ENCODE peak calls at places on chromosomes 3 and 15, in four cellular contexts. F, L, Z and G are unnamed samples.

GRCh38 chr3:11172136-11172670 is 17.9 kb downstream of the HRH1 start:
- DNase-seq in L (no peak), F (peak), Z (no peak), G (no peak)

GRCh38 chr15:69604050-69604378 is 151.4 kb downstream of the RPLP1 start:
- DNase-seq in Z (peak), L (no peak), F (no peak), G (no peak)

GRCh38 chr3:38984110-38984509 is 67.6 kb downstream of the SCN11A start:
- DNase-seq in F (no peak), Z (no peak), L (no peak), G (no peak)

GRCh38 chr15:33985287-33985686 is 17.0 kb downstream of the CHRM5 start:
- DNase-seq in L (no peak), F (no peak), Z (peak), G (peak)

GRCh38 chr3:148604270-148605085 is 93.2 kb upstream of the AGTR1 start:
- DNase-seq in F (no peak), Z (peak), L (no peak), G (peak)

GRCh38 chr15:85858586-85859375 is 64.1 kb upstream of the KLHL25 start:
- DNase-seq in L (peak), Z (peak), F (no peak), G (no peak)

GRCh38 chr3:192917508-192918274 is at the start of gene MB21D2:
- DNase-seq in F (peak), Z (peak), L (peak), G (peak)

GRCh38 chr15:82942691-82943090 is 9.8 kb downstream of the HOMER2 start:
- DNase-seq in F (no peak), Z (peak), L (no peak), G (peak)

GRCh38 chr15:68524753-68525584 is 53.8 kb upstream of the CORO2B start:
- DNase-seq in Z (no peak), F (no peak), L (no peak), G (peak)

GRCh38 chr15:31402511-31403056 is 75.9 kb downstream of the KLF13 start:
- DNase-seq in L (peak), Z (no peak), F (peak), G (peak)

GRCh38 chr3:139457066-139457465 is 19.2 kb downstream of the RBP2 start:
- DNase-seq in L (no peak), F (no peak), Z (no peak), G (no peak)

GRCh38 chr3:12932347-12932746 is 91.0 kb upstream of the RPL32 start:
- DNase-seq in F (no peak), L (peak), Z (no peak), G (no peak)

GRCh38 chr3:97232635-97233034 is 418.2 kb downstream of the EPHA6 start:
- DNase-seq in L (no peak), F (no peak), Z (no peak), G (no peak)

GRCh38 chr15:62307551-62307950 is 142.5 kb upstream of the C2CD4B start:
- DNase-seq in Z (no peak), L (no peak), F (no peak), G (peak)

GRCh38 chr3:171569571-171570132 is 109.4 kb upstream of the TNIK start:
- DNase-seq in L (no peak), F (no peak), Z (no peak), G (no peak)

DNA sequence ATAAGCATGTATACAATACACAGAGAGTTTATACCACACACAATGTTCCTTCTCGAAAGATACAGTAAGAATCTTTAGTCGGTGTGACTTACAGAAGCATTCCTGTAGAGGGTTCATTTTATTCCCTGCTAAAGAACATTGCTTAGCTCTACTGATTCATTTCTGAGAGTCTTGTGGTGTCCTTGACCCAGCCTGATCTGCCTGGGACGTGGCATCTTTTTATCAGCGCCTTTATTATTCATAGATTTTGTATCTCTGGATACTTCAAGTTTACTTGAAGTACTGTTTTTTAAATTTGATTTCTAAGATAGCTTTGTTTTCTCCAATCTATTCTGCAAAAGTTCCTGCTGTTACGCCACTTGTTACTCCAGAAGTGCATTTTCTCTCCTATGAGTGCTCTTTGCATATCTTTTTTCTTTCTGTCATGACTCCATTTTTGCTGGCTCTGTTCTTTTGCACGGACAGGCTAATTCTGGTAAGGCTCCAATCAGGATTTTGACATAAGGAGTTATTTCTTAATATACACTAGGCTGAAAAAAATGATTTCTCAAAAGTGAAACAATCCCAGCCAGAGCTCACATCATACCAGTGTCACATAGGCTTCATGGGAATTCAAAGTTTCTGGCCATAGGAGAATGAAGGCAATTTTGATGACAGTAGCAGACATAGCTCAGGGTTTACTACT is 114.5 kb upstream of the TNIK start:
- DNase-seq in F (no peak), Z (no peak), L (no peak), G (no peak)
- H3K4me3 ChIP-seq in F (no peak), Z (no peak), L (no peak), G (no peak)

GRCh38 chr3:8239718-8240698 is 261.6 kb upstream of the LMCD1 start:
- DNase-seq in L (no peak), Z (peak), F (no peak), G (peak)
- TF ChIP-seq CTCF in L (peak), Z (peak), F (no peak), G (peak)

DNA sequence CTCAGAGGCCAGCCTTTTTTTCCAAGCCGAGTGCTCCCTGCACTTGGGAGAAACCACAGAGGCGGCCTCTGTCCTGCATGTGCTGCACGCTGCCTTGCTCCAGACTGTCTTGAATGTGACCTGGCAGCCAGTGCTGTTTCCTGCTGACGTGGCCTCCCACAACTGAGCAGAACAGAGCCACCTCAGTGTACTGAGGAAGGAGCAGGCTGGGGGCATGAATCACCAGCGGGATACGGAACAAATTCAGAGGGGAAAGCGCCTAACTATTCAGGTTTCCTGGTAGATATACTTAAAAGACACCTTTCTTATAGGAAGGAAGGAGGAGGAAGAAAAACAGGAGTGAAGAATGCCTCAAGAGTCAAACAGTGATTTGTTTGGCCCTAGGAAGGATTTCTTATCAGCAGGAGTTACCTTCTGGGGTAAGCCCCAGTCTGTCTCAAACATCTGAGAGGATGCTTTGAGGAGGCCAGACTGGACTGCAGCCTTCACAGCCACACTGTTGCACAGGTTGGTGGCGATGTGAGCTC is 114.0 kb downstream of the FNDC3B start:
- DNase-seq in Z (no peak), L (peak), F (peak), G (peak)
- H3K4me3 ChIP-seq in Z (no peak), L (peak), F (no peak), G (no peak)

GRCh38 chr3:115853083-115853482 is 229.8 kb downstream of the GAP43 start:
- DNase-seq in Z (no peak), F (no peak), L (no peak), G (no peak)

GRCh38 chr3:115852278-115852677 is 229.0 kb downstream of the GAP43 start:
- DNase-seq in F (no peak), Z (no peak), L (no peak), G (no peak)

GRCh38 chr3:115857518-115858136 is 234.3 kb downstream of the GAP43 start:
- DNase-seq in L (no peak), F (no peak), Z (no peak), G (no peak)

GRCh38 chr3:115858995-115859807 is 235.9 kb downstream of the GAP43 start:
- DNase-seq in F (no peak), Z (no peak), L (no peak), G (no peak)

GRCh38 chr3:115855911-115856310 is 232.6 kb downstream of the GAP43 start:
- DNase-seq in F (no peak), L (no peak), Z (no peak), G (peak)
- TF ChIP-seq CTCF in F (no peak), L (no peak), Z (no peak), G (no peak)

DNA sequence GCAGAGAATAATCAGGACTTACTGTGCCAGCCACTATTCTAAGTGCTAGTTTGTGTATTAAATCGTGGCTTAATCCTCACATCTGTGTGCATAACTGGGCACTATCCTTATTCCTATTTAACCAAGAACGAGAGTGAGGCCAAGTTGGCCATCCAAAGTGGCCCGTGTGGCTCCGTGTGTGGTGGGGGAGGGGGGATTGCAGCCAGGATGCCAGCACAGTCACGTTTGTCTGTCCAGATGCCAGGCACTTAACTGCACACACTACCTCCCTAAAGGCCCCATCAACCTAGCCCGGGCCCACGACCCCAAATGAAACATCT is 64.4 kb upstream of the POLG start:
- DNase-seq in Z (no peak), L (no peak), F (no peak), G (no peak)
- H3K4me3 ChIP-seq in Z (no peak), L (no peak), F (no peak), G (no peak)

GRCh38 chr3:119527731-119528130 is 29.4 kb downstream of the TIMMDC1 start:
- DNase-seq in Z (no peak), F (no peak), L (no peak), G (no peak)

GRCh38 chr3:119530418-119530817 is 29.0 kb downstream of the CD80 start:
- DNase-seq in Z (no peak), F (no peak), L (no peak), G (no peak)

GRCh38 chr3:119529883-119530282 is 29.5 kb downstream of the CD80 start:
- DNase-seq in Z (no peak), L (no peak), F (no peak), G (peak)

DNA sequence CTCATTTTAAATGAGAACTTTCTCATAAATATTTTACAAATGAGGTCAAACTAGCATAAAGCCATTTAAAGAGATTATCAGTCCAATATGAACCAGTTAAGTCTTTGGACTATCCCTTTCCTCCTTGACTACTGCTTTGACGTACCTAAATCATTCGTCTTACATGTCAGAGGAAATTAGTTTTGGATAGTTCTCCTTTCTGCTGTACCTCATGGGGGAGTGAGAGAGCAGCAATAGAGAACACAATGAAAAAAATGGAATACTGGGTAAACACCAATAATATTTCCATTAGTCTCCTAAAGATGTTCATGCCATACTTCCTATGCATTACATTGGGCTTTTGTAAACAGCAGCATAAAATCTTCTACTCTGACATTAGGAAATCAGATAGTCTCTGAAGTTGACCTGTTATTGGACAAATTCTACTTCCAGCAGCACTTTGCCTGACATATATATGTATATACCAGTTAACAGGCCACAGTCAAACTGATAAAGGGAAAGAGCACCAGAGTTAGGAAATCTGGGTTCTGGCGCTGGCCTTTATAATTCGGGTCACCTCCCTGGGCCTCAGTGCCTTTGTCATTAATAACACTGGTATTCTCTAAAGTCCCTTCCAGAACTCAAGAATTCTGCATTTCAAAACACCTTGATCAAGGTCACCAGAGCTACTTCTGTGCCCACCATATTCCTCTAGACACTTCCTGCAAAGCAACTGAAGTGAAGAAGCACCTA is 26.8 kb downstream of the TIMMDC1 start:
- DNase-seq in Z (no peak), L (no peak), F (no peak), G (no peak)
- TF ChIP-seq CTCF in Z (peak), L (peak), F (no peak), G (peak)

GRCh38 chr15:66404532-66404931 is 17.8 kb downstream of the MAP2K1 start:
- DNase-seq in F (no peak), Z (no peak), L (no peak), G (no peak)
- H3K4me3 ChIP-seq in F (no peak), Z (no peak), L (no peak), G (no peak)